ENCODE peak calls at places on chromosomes 13 and 19, in seven cellular contexts. A is brain microvascular endothelial cell, O is heart right ventricle, Z is colonic mucosa, B is WERI-Rb-1, M is HL-60, Q is neural progenitor cell. V is an unnamed sample. For H3K27me3, the result is how much of the 10 kb centered on the place peaks cover.

GRCh38 chr19:29031216-29031615 is 181.7 kb downstream of the UQCRFS1 start:
- DNase-seq in A (no peak), O (no peak), Z (no peak), B (no peak), M (no peak), Q (no peak), V (no peak)

GRCh38 chr13:60078226-60078625 is 85.5 kb downstream of the DIAPH3 start:
- DNase-seq in A (no peak), O (no peak), Z (no peak), B (no peak), M (no peak), Q (no peak), V (no peak)

GRCh38 chr19:10256970-10257615 is 5.1 kb downstream of the MRPL4 start:
- DNase-seq in A (no peak), O (no peak), Z (no peak), B (no peak), M (no peak), Q (no peak), V (no peak)

GRCh38 chr19:8361921-8362793 is 1.8 kb upstream of the ANGPTL4 start:
- DNase-seq in A (peak), O (peak), Z (peak), B (peak), M (no peak), Q (no peak), V (no peak)

GRCh38 chr19:39160523-39160861 is 34.9 kb downstream of the PAK4 start:
- DNase-seq in A (peak), O (no peak), Z (no peak), B (no peak), M (no peak), Q (no peak), V (no peak)

GRCh38 chr13:19085876-19086275 is 95.7 kb downstream of the TUBA3C start:
- DNase-seq in A (no peak), O (no peak), Z (no peak), B (no peak), M (no peak), Q (no peak), V (no peak)

GRCh38 chr19:38247126-38247525 is 9.0 kb downstream of the PPP1R14A start:
- DNase-seq in A (no peak), O (no peak), Z (no peak), B (no peak), M (no peak), Q (no peak), V (no peak)

GRCh38 chr19:6213696-6214585 is 65.8 kb downstream of the MLLT1 start:
- DNase-seq in A (no peak), O (no peak), Z (no peak), B (no peak), M (no peak), Q (no peak), V (no peak)

GRCh38 chr19:16359074-16359473 is 34.4 kb downstream of the KLF2 start:
- DNase-seq in A (no peak), O (no peak), Z (no peak), B (no peak), M (no peak), Q (no peak), V (no peak)

GRCh38 chr19:4678881-4679379 is 8.8 kb upstream of the MYDGF start:
- DNase-seq in A (peak), O (no peak), Z (peak), B (peak), M (no peak), Q (peak), V (no peak)

GRCh38 chr19:23439623-23440022 is 44.4 kb upstream of the ZNF91 start:
- DNase-seq in A (no peak), O (no peak), Z (no peak), B (peak), M (no peak), Q (no peak), V (no peak)

GRCh38 chr19:23571175-23571574 is 115.8 kb downstream of the ZNF675 start:
- DNase-seq in A (no peak), O (no peak), Z (no peak), B (no peak), M (no peak), Q (no peak), V (no peak)

DNA sequence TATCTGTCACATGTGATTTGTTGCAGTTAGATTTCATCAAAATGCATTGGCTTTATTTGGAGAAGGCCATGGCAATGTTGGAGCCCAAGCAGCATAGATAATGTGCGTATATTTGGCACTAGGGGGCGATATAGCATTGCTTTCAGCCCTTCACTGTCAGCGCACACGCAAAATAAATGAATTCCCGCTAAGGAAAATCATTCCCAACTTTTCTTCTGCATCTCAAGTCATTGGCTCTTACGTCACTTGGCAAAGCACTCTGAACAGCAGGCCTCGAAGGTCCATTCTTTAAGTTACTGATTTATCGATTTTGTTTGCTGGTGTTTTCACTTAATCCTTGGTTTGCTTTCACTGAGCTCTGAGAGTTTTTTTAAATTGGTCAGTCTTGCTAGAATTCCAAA is 97.9 kb upstream of the IPO5 start:
- DNase-seq in A (peak), O (peak), Z (peak), B (peak), M (peak), Q (peak), V (no peak)
- H3K27ac ChIP-seq in A (no peak), O (no peak), Z (no peak), B (no peak), M (no peak), Q (no peak), V (no peak)

GRCh38 chr19:12996542-12997094 is 1.3 kb downstream of the NFIX start:
- DNase-seq in A (no peak), O (peak), Z (no peak), B (no peak), M (no peak), Q (peak), V (no peak)
- TF ChIP-seq CTCF in A (no peak), O (no peak), Z (no peak), B (no peak), M (no peak), Q (peak), V (no peak)

DNA sequence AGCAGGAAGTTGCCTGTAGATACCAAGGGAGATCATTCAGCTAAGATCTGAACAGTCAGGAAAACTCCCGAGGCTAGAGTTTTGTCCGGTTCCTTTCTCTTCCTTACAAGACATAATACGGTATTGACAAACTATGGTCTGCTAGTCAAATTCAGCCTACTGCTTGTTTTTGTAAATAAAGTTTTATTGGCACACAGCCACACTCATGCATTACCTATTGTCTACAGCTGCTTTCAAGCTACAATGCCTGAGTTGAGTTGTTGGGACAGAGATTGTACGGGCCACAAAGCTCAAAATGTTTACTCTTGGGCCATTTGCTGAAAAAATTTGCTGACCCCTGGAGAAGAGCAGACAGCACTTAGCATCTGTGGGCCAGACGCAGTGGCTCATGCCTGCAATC is 2.5 kb downstream of the SLC1A6 start:
- DNase-seq in A (no peak), O (no peak), Z (no peak), B (no peak), M (no peak), Q (peak), V (no peak)
- H3K27me3 ChIP-seq in A (under half), O (half or more), Z (under half), B (half or more), M (under half), Q (under half), V (half or more)

GRCh38 chr19:30327331-30327730 is 44.9 kb upstream of the ZNF536 start:
- DNase-seq in A (no peak), O (no peak), Z (no peak), B (no peak), M (no peak), Q (no peak), V (no peak)
- H3K27ac ChIP-seq in A (no peak), O (no peak), Z (no peak), B (no peak), M (no peak), Q (no peak), V (no peak)